ENCODE peak calls at places on chromosomes 2 and 18, in eight cellular contexts. X is activated CD4-positive, CD25-positive, alpha-beta regulatory T cell; J is NCI-H1417; U is NCI-H1105 treated with DMSO at 0.1 percent for 48 hours; G is fibroblast of the conjunctiva; C is glutamatergic neuron; N is RWPE1; B is activated T-cell treated with anti-CD3 and anti-CD28 coated beads for 24 hours. Q is an unnamed sample.

GRCh38 chr18:3875961-3876360 is 426.0 kb downstream of the TGIF1 start:
- DNase-seq in J (no peak), G (no peak), N (no peak), U (no peak), C (no peak), B (no peak), X (no peak), Q (no peak)

GRCh38 chr2:216490061-216490460 is 8.6 kb upstream of the RPL37A start:
- DNase-seq in N (peak; percentile 42), G (peak; percentile 34), X (no peak), J (no peak), U (no peak), B (no peak), C (no peak), Q (no peak)

GRCh38 chr2:65130440-65131175 is 702 bp upstream of the RAB1A start:
- DNase-seq in B (no peak), C (no peak), X (peak; percentile 37), U (no peak), G (no peak), J (no peak), N (no peak), Q (no peak)

GRCh38 chr2:240560084-240560479 is at the start of gene DUSP28:
- DNase-seq in J (peak; percentile 73), U (peak; percentile 66), B (peak; percentile 88), N (peak; percentile 83), C (peak; percentile 90), X (peak; percentile 85), G (peak; percentile 64), Q (peak; percentile 78)

GRCh38 chr2:50388324-50388723 is 643.6 kb downstream of the NRXN1 start:
- DNase-seq in J (no peak), X (no peak), G (no peak), U (no peak), B (no peak), N (no peak), C (no peak), Q (no peak)

GRCh38 chr18:37180086-37180485 is 351.2 kb downstream of the KIAA1328 start:
- DNase-seq in U (no peak), J (no peak), G (no peak), B (no peak), X (no peak), N (no peak), C (no peak), Q (no peak)

GRCh38 chr2:129762386-129763189 is 216.9 kb upstream of the RAB6C start:
- DNase-seq in C (peak; percentile 6), B (no peak), N (no peak), J (no peak), U (no peak), X (no peak), G (no peak), Q (no peak)

GRCh38 chr2:393711-394696 is 106.1 kb upstream of the ALKAL2 start:
- DNase-seq in N (peak; percentile 82), B (peak; percentile 43), X (peak; percentile 25), C (no peak), J (peak; percentile 71), U (peak; percentile 5), G (no peak), Q (no peak)

GRCh38 chr18:50813353-50813752 is 6.5 kb downstream of the MRO start:
- DNase-seq in J (peak; percentile 61), G (no peak), N (no peak), C (no peak), X (no peak), B (no peak), U (no peak), Q (no peak)

GRCh38 chr18:69469444-69469919 is 68.8 kb downstream of the DOK6 start:
- DNase-seq in C (peak; percentile 43), U (no peak), N (no peak), B (peak; percentile 41), X (no peak), G (no peak), J (no peak), Q (peak; percentile 62)

GRCh38 chr18:73793386-73793785 is 354.2 kb downstream of the FBXO15 start:
- DNase-seq in X (no peak), J (no peak), G (no peak), B (no peak), N (peak; percentile 31), C (no peak), U (no peak), Q (no peak)

GRCh38 chr2:225416616-225417367 is 17.3 kb downstream of the NYAP2 start:
- DNase-seq in U (no peak), C (no peak), G (no peak), B (no peak), J (no peak), X (no peak), N (no peak), Q (no peak)

GRCh38 chr18:48540329-48541025 is 1.6 kb downstream of the CTIF start:
- DNase-seq in C (peak; percentile 82), J (peak; percentile 35), G (no peak), U (peak; percentile 47), X (no peak), B (peak; percentile 20), N (peak; percentile 47), Q (peak; percentile 67)

GRCh38 chr2:1306687-1307516 is 106.4 kb upstream of the TPO start:
- DNase-seq in J (no peak), G (no peak), N (no peak), X (no peak), U (no peak), C (no peak), B (no peak), Q (no peak)

GRCh38 chr2:133286326-133286922 is 281.8 kb downstream of the NCKAP5 start:
- DNase-seq in B (no peak), N (no peak), C (no peak), U (no peak), J (no peak), X (no peak), G (no peak), Q (no peak)

GRCh38 chr2:123514808-123515207 is 510.3 kb upstream of the CNTNAP5 start:
- DNase-seq in G (no peak), C (no peak), B (no peak), X (no peak), U (no peak), J (no peak), N (no peak), Q (no peak)

GRCh38 chr2:149658553-149658952 is 71.0 kb upstream of the MMADHC start:
- DNase-seq in X (no peak), U (no peak), N (no peak), G (no peak), J (no peak), C (no peak), B (no peak), Q (no peak)

GRCh38 chr18:11322006-11322405 is 172.6 kb upstream of the PIEZO2 start:
- DNase-seq in J (no peak), B (no peak), G (no peak), U (no peak), C (no peak), X (no peak), N (no peak), Q (no peak)

GRCh38 chr18:70314383-70314782 is 25.5 kb downstream of the SOCS6 start:
- DNase-seq in C (no peak), B (no peak), U (no peak), N (no peak), J (no peak), G (no peak), X (no peak), Q (no peak)

GRCh38 chr2:166665991-166666940 is 172.2 kb upstream of the SCN7A start:
- DNase-seq in J (no peak), X (no peak), N (no peak), U (no peak), C (no peak), B (no peak), G (peak; percentile 45), Q (no peak)

GRCh38 chr2:126761256-126761980 is 105.5 kb downstream of the GYPC start:
- DNase-seq in G (no peak), U (no peak), C (no peak), N (no peak), B (no peak), J (no peak), X (no peak), Q (no peak)

GRCh38 chr2:46770622-46771021 is 145.0 kb downstream of the MCFD2 start:
- DNase-seq in U (no peak), X (no peak), C (no peak), N (no peak), B (no peak), J (no peak), G (peak; percentile 61), Q (no peak)

GRCh38 chr18:59249186-59249774 is 24.0 kb downstream of the RAX start:
- DNase-seq in J (peak; percentile 74), G (peak; percentile 87), B (no peak), X (no peak), N (peak; percentile 21), U (peak; percentile 81), C (peak; percentile 64), Q (peak; percentile 62)

GRCh38 chr2:9234680-9235387 is 28.2 kb downstream of the ASAP2 start:
- DNase-seq in B (no peak), G (no peak), U (no peak), X (no peak), C (no peak), J (no peak), N (peak; percentile 91), Q (no peak)

GRCh38 chr2:54903736-54904554 is 146.3 kb downstream of the RTN4 start:
- DNase-seq in G (peak; percentile 92), C (no peak), U (no peak), X (peak; percentile 5), N (peak; percentile 98), J (no peak), B (peak; percentile 54), Q (no peak)